ENCODE peak calls at places on chromosome 21, in eight cellular contexts. Y is fibroblast of mammary gland; H is stomach; F is CD4-positive, alpha-beta memory T cell; U is astrocyte of the spinal cord; E is pancreas; P is uterus; S is brain microvascular endothelial cell. X is an unnamed sample.

GRCh38 chr21:18760247-18760646 is 356.7 kb upstream of the TMPRSS15 start:
- DNase-seq in Y (no peak), H (no peak), F (no peak), U (no peak), E (no peak), P (no peak), S (no peak), X (no peak)

GRCh38 chr21:17819114-17819877 is at the start of gene C21orf91:
- DNase-seq in Y (peak), H (peak), F (peak), U (peak), E (peak), P (peak), S (peak), X (peak)

GRCh38 chr21:28971171-28971570 is 21.5 kb downstream of the LTN1 start:
- DNase-seq in Y (no peak), H (no peak), F (no peak), U (no peak), E (no peak), P (no peak), S (no peak), X (no peak)

GRCh38 chr21:32604484-32604883 is 7.7 kb downstream of the CFAP298 start:
- DNase-seq in Y (no peak), H (no peak), F (no peak), U (no peak), E (no peak), P (no peak), S (no peak), X (no peak)

GRCh38 chr21:31752352-31752751 is 20.4 kb upstream of the SCAF4 start:
- DNase-seq in Y (peak), H (no peak), F (no peak), U (no peak), E (no peak), P (no peak), S (no peak), X (no peak)

GRCh38 chr21:26686705-26687104 is 113.6 kb upstream of the CYYR1 start:
- DNase-seq in Y (no peak), H (no peak), F (no peak), U (no peak), E (no peak), P (no peak), S (no peak), X (no peak)

GRCh38 chr21:37005548-37006242 is 807 bp upstream of the RIPPLY3 start:
- DNase-seq in Y (no peak), H (no peak), F (no peak), U (no peak), E (no peak), P (no peak), S (no peak), X (no peak)

GRCh38 chr21:44259082-44259705 is 2.5 kb downstream of the DNMT3L start:
- DNase-seq in Y (peak), H (no peak), F (no peak), U (no peak), E (no peak), P (no peak), S (no peak), X (no peak)

GRCh38 chr21:23853796-23854379 is 1753.4 kb downstream of the MRPL39 start:
- DNase-seq in Y (peak), H (no peak), F (peak), U (peak), E (no peak), P (no peak), S (peak), X (no peak)

GRCh38 chr21:37198989-37199924 is 67.9 kb downstream of the VPS26C start:
- DNase-seq in Y (no peak), H (no peak), F (no peak), U (peak), E (no peak), P (no peak), S (peak), X (no peak)

GRCh38 chr21:37593740-37594471 is 227.3 kb downstream of the DYRK1A start:
- DNase-seq in Y (no peak), H (no peak), F (no peak), U (no peak), E (no peak), P (no peak), S (no peak), X (no peak)

GRCh38 chr21:31938330-31939301 is 65.8 kb downstream of the HUNK start:
- DNase-seq in Y (no peak), H (no peak), F (no peak), U (no peak), E (peak), P (no peak), S (no peak), X (no peak)

GRCh38 chr21:36718951-36719501 is 20.1 kb downstream of the SIM2 start:
- DNase-seq in Y (no peak), H (peak), F (no peak), U (no peak), E (no peak), P (no peak), S (no peak), X (no peak)

GRCh38 chr21:31220567-31220966 is 123.5 kb downstream of the TIAM1 start:
- DNase-seq in Y (peak), H (no peak), F (no peak), U (peak), E (no peak), P (no peak), S (no peak), X (peak)

GRCh38 chr21:43866233-43866632 is 1.2 kb downstream of the AGPAT3 start:
- DNase-seq in Y (peak), H (no peak), F (peak), U (peak), E (no peak), P (peak), S (peak), X (no peak)

GRCh38 chr21:21156919-21157318 is 158.7 kb downstream of the NCAM2 start:
- DNase-seq in Y (peak), H (no peak), F (no peak), U (no peak), E (no peak), P (no peak), S (no peak), X (peak)

GRCh38 chr21:34043333-34043732 is 30.0 kb upstream of the MRPS6 start:
- DNase-seq in Y (no peak), H (no peak), F (no peak), U (no peak), E (no peak), P (no peak), S (no peak), X (no peak)

GRCh38 chr21:31604591-31605190 is 54.8 kb upstream of the SOD1 start:
- DNase-seq in Y (peak), H (peak), F (peak), U (peak), E (peak), P (peak), S (peak), X (peak)

GRCh38 chr21:36422279-36423098 is 37.3 kb downstream of the CHAF1B start:
- DNase-seq in Y (peak), H (peak), F (no peak), U (peak), E (peak), P (no peak), S (peak), X (peak)

GRCh38 chr21:44331209-44331608 is 8.0 kb downstream of the CFAP410 start:
- DNase-seq in Y (no peak), H (no peak), F (no peak), U (no peak), E (no peak), P (no peak), S (no peak), X (no peak)

GRCh38 chr21:14569868-14570267 is 23.8 kb upstream of the SAMSN1 start:
- DNase-seq in Y (no peak), H (no peak), F (no peak), U (no peak), E (no peak), P (no peak), S (no peak), X (no peak)

GRCh38 chr21:14836950-14837349 is 227.8 kb downstream of the NRIP1 start:
- DNase-seq in Y (peak), H (no peak), F (no peak), U (peak), E (no peak), P (no peak), S (no peak), X (peak)

GRCh38 chr21:15291621-15292266 is 226.9 kb upstream of the NRIP1 start:
- DNase-seq in Y (no peak), H (no peak), F (no peak), U (no peak), E (no peak), P (no peak), S (no peak), X (no peak)

GRCh38 chr21:17777321-17777720 is 41.8 kb downstream of the C21orf91 start:
- DNase-seq in Y (no peak), H (no peak), F (no peak), U (no peak), E (no peak), P (no peak), S (no peak), X (no peak)

GRCh38 chr21:42460391-42461184 is 35.4 kb downstream of the RSPH1 start:
- DNase-seq in Y (no peak), H (no peak), F (peak), U (no peak), E (no peak), P (no peak), S (no peak), X (no peak)
- H3K4me3 ChIP-seq in Y (no peak), H (no peak), F (no peak), U (no peak), E (no peak), P (no peak), S (no peak), X (no peak)

GRCh38 chr21:25564349-25564948 is 42.8 kb downstream of the MRPL39 start:
- DNase-seq in Y (no peak), H (no peak), F (no peak), U (no peak), E (no peak), P (no peak), S (no peak), X (no peak)
- H3K4me3 ChIP-seq in Y (no peak), H (no peak), F (no peak), U (no peak), E (no peak), P (no peak), S (no peak), X (no peak)

GRCh38 chr21:42846221-42846620 is 33.1 kb downstream of the WDR4 start:
- DNase-seq in Y (no peak), H (no peak), F (no peak), U (no peak), E (peak), P (no peak), S (no peak), X (no peak)
- H3K4me3 ChIP-seq in Y (no peak), H (no peak), F (no peak), U (no peak), E (no peak), P (no peak), S (no peak), X (no peak)

DNA sequence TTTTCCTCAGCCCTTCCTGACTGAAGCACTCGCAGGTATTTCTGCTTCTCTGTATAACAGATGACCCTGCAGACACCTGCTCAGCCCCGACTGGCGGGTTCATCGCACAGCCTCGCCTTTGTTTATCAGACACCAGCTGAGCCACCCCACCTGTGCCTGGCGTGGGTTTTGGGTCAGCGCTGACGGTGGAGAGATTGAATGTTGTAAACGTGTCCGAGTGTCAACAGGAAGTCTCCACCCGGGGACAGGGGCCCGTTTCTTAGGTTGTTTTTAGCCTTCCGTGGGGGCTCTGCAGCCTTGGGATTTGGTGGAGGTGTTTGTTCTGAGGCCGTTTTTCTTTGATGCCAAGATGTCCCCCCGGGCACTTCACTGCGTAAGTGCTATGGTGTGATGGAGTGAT is 60.1 kb downstream of the COL18A1 start:
- DNase-seq in Y (no peak), H (no peak), F (no peak), U (no peak), E (no peak), P (no peak), S (no peak), X (no peak)
- H3K4me3 ChIP-seq in Y (no peak), H (no peak), F (no peak), U (no peak), E (no peak), P (no peak), S (no peak), X (no peak)

GRCh38 chr21:38659936-38660332 is 145.8 kb upstream of the ETS2 start:
- DNase-seq in Y (no peak), H (no peak), F (no peak), U (no peak), E (no peak), P (no peak), S (no peak), X (no peak)

GRCh38 chr21:38662224-38662568 is 143.5 kb upstream of the ETS2 start:
- DNase-seq in Y (no peak), H (no peak), F (no peak), U (no peak), E (no peak), P (no peak), S (no peak), X (no peak)

GRCh38 chr21:38661296-38662223 is 144.2 kb upstream of the ETS2 start:
- DNase-seq in Y (peak), H (no peak), F (no peak), U (peak), E (no peak), P (peak), S (peak), X (no peak)

GRCh38 chr21:38663282-38663681 is 142.4 kb upstream of the ETS2 start:
- DNase-seq in Y (no peak), H (no peak), F (no peak), U (no peak), E (no peak), P (no peak), S (no peak), X (no peak)

DNA sequence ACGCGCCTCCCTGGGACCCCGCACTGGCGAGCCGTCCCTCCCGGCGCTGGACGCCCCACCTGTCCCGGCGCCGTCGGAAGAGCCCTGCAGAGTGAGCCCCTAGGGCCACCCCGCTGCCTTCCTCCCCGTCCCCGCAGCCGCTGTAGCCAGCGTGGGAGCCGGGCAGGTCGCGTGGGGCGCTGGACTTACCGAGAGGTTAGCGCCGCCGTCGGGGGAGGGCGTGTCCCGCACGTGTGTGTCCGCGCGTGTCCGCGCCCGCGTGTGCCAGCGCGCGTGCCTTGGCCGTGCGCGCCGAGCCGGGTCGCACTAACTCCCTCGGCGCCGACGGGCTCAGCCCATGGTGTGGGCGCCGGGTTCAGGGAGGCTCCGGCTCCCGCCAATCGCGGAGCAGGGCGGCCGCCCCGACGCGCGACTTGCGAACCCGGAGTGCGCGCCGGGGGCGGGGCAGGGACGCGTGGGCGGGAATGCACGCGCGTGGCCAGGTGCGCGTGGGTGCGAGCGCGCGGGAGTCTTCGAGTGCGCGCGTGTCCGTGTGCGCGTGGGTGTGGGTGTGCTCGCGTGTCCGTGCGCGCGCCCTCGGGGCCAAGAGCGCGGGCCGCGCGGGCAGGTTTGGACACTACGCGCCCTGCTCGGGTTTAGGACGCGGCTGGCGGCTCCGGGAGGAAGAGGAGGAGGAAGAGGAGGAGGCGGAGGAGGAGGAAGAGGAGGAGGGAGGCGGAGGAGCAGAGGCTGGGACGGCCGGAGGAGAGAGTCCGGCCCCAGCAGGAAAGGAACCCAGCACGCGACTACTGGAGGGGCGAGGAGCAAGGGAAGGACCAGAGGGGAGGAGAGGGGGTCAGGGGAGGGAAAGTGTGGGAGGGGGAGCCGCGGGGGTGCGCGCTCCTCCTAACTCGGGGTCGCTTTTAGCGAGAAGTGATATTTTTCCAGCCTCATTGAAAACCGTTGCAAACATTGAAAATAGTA is 145.1 kb upstream of the ETS2 start:
- DNase-seq in Y (no peak), H (no peak), F (no peak), U (no peak), E (no peak), P (peak), S (no peak), X (no peak)
- H3K4me3 ChIP-seq in Y (no peak), H (peak), F (no peak), U (peak), E (peak), P (peak), S (peak), X (peak)

X was measured in skeletal muscle cell.